ENCODE peak calls at places on chromosomes 11 and 22, in six cellular contexts. One of them, this sample, is unnamed.

GRCh38 chr11:88012456-88012855 is 162.8 kb downstream of the RAB38 start:
- DNase-seq in activated CD8-positive, alpha-beta memory T cell treated with anti-CD3 and anti-CD28 coated beads for 48 hours: no peak
- DNase-seq in mesothelial cell of epicardium: no peak
- DNase-seq in GM19239: no peak
- DNase-seq in dorsolateral prefrontal cortex: no peak
- DNase-seq in stimulated activated naive CD8-positive, alpha-beta T cell treated with anti-CD3 and anti-CD28 coated beads, Interleukin-15, Interleukin-2, amounts not matched to agents 100 U/mL and 50 U/mL, for 24 hours: no peak
- DNase-seq in this sample: no peak

GRCh38 chr11:123364145-123364544 is 65.9 kb upstream of the GRAMD1B start:
- DNase-seq in mesothelial cell of epicardium: no peak
- DNase-seq in dorsolateral prefrontal cortex: no peak
- DNase-seq in stimulated activated naive CD8-positive, alpha-beta T cell treated with anti-CD3 and anti-CD28 coated beads, Interleukin-15, Interleukin-2, amounts not matched to agents 100 U/mL and 50 U/mL, for 24 hours: no peak
- DNase-seq in GM19239: no peak
- DNase-seq in activated CD8-positive, alpha-beta memory T cell treated with anti-CD3 and anti-CD28 coated beads for 48 hours: no peak
- DNase-seq in this sample: no peak

GRCh38 chr11:94665116-94665659 is 98.0 kb downstream of the PIWIL4 start:
- DNase-seq in activated CD8-positive, alpha-beta memory T cell treated with anti-CD3 and anti-CD28 coated beads for 48 hours: no peak
- DNase-seq in mesothelial cell of epicardium: no peak
- DNase-seq in stimulated activated naive CD8-positive, alpha-beta T cell treated with anti-CD3 and anti-CD28 coated beads, Interleukin-15, Interleukin-2, amounts not matched to agents 100 U/mL and 50 U/mL, for 24 hours: no peak
- DNase-seq in dorsolateral prefrontal cortex: no peak
- DNase-seq in GM19239: no peak
- DNase-seq in this sample: no peak

GRCh38 chr22:23251445-23252093 is 71.3 kb downstream of the BCR start:
- DNase-seq in dorsolateral prefrontal cortex: no peak
- DNase-seq in mesothelial cell of epicardium: no peak
- DNase-seq in stimulated activated naive CD8-positive, alpha-beta T cell treated with anti-CD3 and anti-CD28 coated beads, Interleukin-15, Interleukin-2, amounts not matched to agents 100 U/mL and 50 U/mL, for 24 hours: peak; percentile 44
- DNase-seq in activated CD8-positive, alpha-beta memory T cell treated with anti-CD3 and anti-CD28 coated beads for 48 hours: no peak
- DNase-seq in GM19239: no peak
- DNase-seq in this sample: no peak

GRCh38 chr22:37008365-37008764 is 10.9 kb downstream of the TST start:
- DNase-seq in dorsolateral prefrontal cortex: no peak
- DNase-seq in stimulated activated naive CD8-positive, alpha-beta T cell treated with anti-CD3 and anti-CD28 coated beads, Interleukin-15, Interleukin-2, amounts not matched to agents 100 U/mL and 50 U/mL, for 24 hours: no peak
- DNase-seq in mesothelial cell of epicardium: no peak
- DNase-seq in GM19239: no peak
- DNase-seq in activated CD8-positive, alpha-beta memory T cell treated with anti-CD3 and anti-CD28 coated beads for 48 hours: no peak
- DNase-seq in this sample: no peak

GRCh38 chr22:33747576-33748180 is 172.6 kb downstream of the LARGE1 start:
- DNase-seq in stimulated activated naive CD8-positive, alpha-beta T cell treated with anti-CD3 and anti-CD28 coated beads, Interleukin-15, Interleukin-2, amounts not matched to agents 100 U/mL and 50 U/mL, for 24 hours: no peak
- DNase-seq in mesothelial cell of epicardium: no peak
- DNase-seq in GM19239: no peak
- DNase-seq in dorsolateral prefrontal cortex: no peak
- DNase-seq in activated CD8-positive, alpha-beta memory T cell treated with anti-CD3 and anti-CD28 coated beads for 48 hours: no peak
- DNase-seq in this sample: no peak

GRCh38 chr11:79708319-79708928 is 267.6 kb upstream of the TENM4 start:
- DNase-seq in dorsolateral prefrontal cortex: no peak
- DNase-seq in GM19239: peak; percentile 8
- DNase-seq in stimulated activated naive CD8-positive, alpha-beta T cell treated with anti-CD3 and anti-CD28 coated beads, Interleukin-15, Interleukin-2, amounts not matched to agents 100 U/mL and 50 U/mL, for 24 hours: no peak
- DNase-seq in activated CD8-positive, alpha-beta memory T cell treated with anti-CD3 and anti-CD28 coated beads for 48 hours: no peak
- DNase-seq in mesothelial cell of epicardium: no peak
- DNase-seq in this sample: peak; percentile 33

GRCh38 chr11:100830295-100830694 is 143.2 kb downstream of the ARHGAP42 start:
- DNase-seq in stimulated activated naive CD8-positive, alpha-beta T cell treated with anti-CD3 and anti-CD28 coated beads, Interleukin-15, Interleukin-2, amounts not matched to agents 100 U/mL and 50 U/mL, for 24 hours: no peak
- DNase-seq in activated CD8-positive, alpha-beta memory T cell treated with anti-CD3 and anti-CD28 coated beads for 48 hours: no peak
- DNase-seq in GM19239: no peak
- DNase-seq in mesothelial cell of epicardium: no peak
- DNase-seq in dorsolateral prefrontal cortex: no peak
- DNase-seq in this sample: no peak

GRCh38 chr22:17705565-17706450 is 67.3 kb downstream of the BCL2L13 start:
- DNase-seq in mesothelial cell of epicardium: no peak
- DNase-seq in GM19239: no peak
- DNase-seq in dorsolateral prefrontal cortex: no peak
- DNase-seq in stimulated activated naive CD8-positive, alpha-beta T cell treated with anti-CD3 and anti-CD28 coated beads, Interleukin-15, Interleukin-2, amounts not matched to agents 100 U/mL and 50 U/mL, for 24 hours: peak; percentile 8
- DNase-seq in activated CD8-positive, alpha-beta memory T cell treated with anti-CD3 and anti-CD28 coated beads for 48 hours: no peak
- DNase-seq in this sample: no peak

GRCh38 chr11:23569547-23569946 is 709.3 kb upstream of the CCDC179 start:
- DNase-seq in dorsolateral prefrontal cortex: no peak
- DNase-seq in mesothelial cell of epicardium: no peak
- DNase-seq in stimulated activated naive CD8-positive, alpha-beta T cell treated with anti-CD3 and anti-CD28 coated beads, Interleukin-15, Interleukin-2, amounts not matched to agents 100 U/mL and 50 U/mL, for 24 hours: no peak
- DNase-seq in activated CD8-positive, alpha-beta memory T cell treated with anti-CD3 and anti-CD28 coated beads for 48 hours: no peak
- DNase-seq in GM19239: no peak
- DNase-seq in this sample: no peak

GRCh38 chr11:119651802-119652584 is 77.0 kb downstream of the NECTIN1 start:
- DNase-seq in mesothelial cell of epicardium: no peak
- DNase-seq in stimulated activated naive CD8-positive, alpha-beta T cell treated with anti-CD3 and anti-CD28 coated beads, Interleukin-15, Interleukin-2, amounts not matched to agents 100 U/mL and 50 U/mL, for 24 hours: no peak
- DNase-seq in dorsolateral prefrontal cortex: no peak
- DNase-seq in activated CD8-positive, alpha-beta memory T cell treated with anti-CD3 and anti-CD28 coated beads for 48 hours: no peak
- DNase-seq in GM19239: no peak
- DNase-seq in this sample: no peak

GRCh38 chr11:54558407-54558806 is 45.4 kb downstream of the OR4C46 start:
- DNase-seq in activated CD8-positive, alpha-beta memory T cell treated with anti-CD3 and anti-CD28 coated beads for 48 hours: no peak
- DNase-seq in dorsolateral prefrontal cortex: no peak
- DNase-seq in stimulated activated naive CD8-positive, alpha-beta T cell treated with anti-CD3 and anti-CD28 coated beads, Interleukin-15, Interleukin-2, amounts not matched to agents 100 U/mL and 50 U/mL, for 24 hours: no peak
- DNase-seq in mesothelial cell of epicardium: no peak
- DNase-seq in GM19239: no peak
- DNase-seq in this sample: no peak

GRCh38 chr22:20249797-20250354 is 18.2 kb downstream of the RTN4R start:
- DNase-seq in mesothelial cell of epicardium: no peak
- DNase-seq in activated CD8-positive, alpha-beta memory T cell treated with anti-CD3 and anti-CD28 coated beads for 48 hours: no peak
- DNase-seq in stimulated activated naive CD8-positive, alpha-beta T cell treated with anti-CD3 and anti-CD28 coated beads, Interleukin-15, Interleukin-2, amounts not matched to agents 100 U/mL and 50 U/mL, for 24 hours: no peak
- DNase-seq in GM19239: no peak
- DNase-seq in dorsolateral prefrontal cortex: peak; percentile 55
- DNase-seq in this sample: no peak

GRCh38 chr22:22870577-22871398 is 16.8 kb upstream of the IGLL5 start:
- DNase-seq in activated CD8-positive, alpha-beta memory T cell treated with anti-CD3 and anti-CD28 coated beads for 48 hours: no peak
- DNase-seq in mesothelial cell of epicardium: no peak
- DNase-seq in stimulated activated naive CD8-positive, alpha-beta T cell treated with anti-CD3 and anti-CD28 coated beads, Interleukin-15, Interleukin-2, amounts not matched to agents 100 U/mL and 50 U/mL, for 24 hours: peak; percentile 2
- DNase-seq in dorsolateral prefrontal cortex: no peak
- DNase-seq in GM19239: no peak
- DNase-seq in this sample: no peak

GRCh38 chr11:125082611-125083311 is 19.7 kb downstream of the SLC37A2 start:
- DNase-seq in activated CD8-positive, alpha-beta memory T cell treated with anti-CD3 and anti-CD28 coated beads for 48 hours: no peak
- DNase-seq in stimulated activated naive CD8-positive, alpha-beta T cell treated with anti-CD3 and anti-CD28 coated beads, Interleukin-15, Interleukin-2, amounts not matched to agents 100 U/mL and 50 U/mL, for 24 hours: no peak
- DNase-seq in mesothelial cell of epicardium: no peak
- DNase-seq in dorsolateral prefrontal cortex: no peak
- DNase-seq in GM19239: no peak
- DNase-seq in this sample: no peak

GRCh38 chr22:38694049-38694448 is 6.7 kb downstream of the JOSD1 start:
- DNase-seq in dorsolateral prefrontal cortex: no peak
- DNase-seq in activated CD8-positive, alpha-beta memory T cell treated with anti-CD3 and anti-CD28 coated beads for 48 hours: no peak
- DNase-seq in stimulated activated naive CD8-positive, alpha-beta T cell treated with anti-CD3 and anti-CD28 coated beads, Interleukin-15, Interleukin-2, amounts not matched to agents 100 U/mL and 50 U/mL, for 24 hours: no peak
- DNase-seq in GM19239: no peak
- DNase-seq in mesothelial cell of epicardium: no peak
- DNase-seq in this sample: no peak

GRCh38 chr11:61265357-61265756 is 24.4 kb downstream of the PGA5 start:
- DNase-seq in stimulated activated naive CD8-positive, alpha-beta T cell treated with anti-CD3 and anti-CD28 coated beads, Interleukin-15, Interleukin-2, amounts not matched to agents 100 U/mL and 50 U/mL, for 24 hours: no peak
- DNase-seq in GM19239: no peak
- DNase-seq in mesothelial cell of epicardium: no peak
- DNase-seq in activated CD8-positive, alpha-beta memory T cell treated with anti-CD3 and anti-CD28 coated beads for 48 hours: no peak
- DNase-seq in dorsolateral prefrontal cortex: no peak
- DNase-seq in this sample: no peak

GRCh38 chr11:107928046-107928766 is at the start of gene RAB39A:
- DNase-seq in stimulated activated naive CD8-positive, alpha-beta T cell treated with anti-CD3 and anti-CD28 coated beads, Interleukin-15, Interleukin-2, amounts not matched to agents 100 U/mL and 50 U/mL, for 24 hours: peak; percentile 70
- DNase-seq in dorsolateral prefrontal cortex: peak; percentile 88
- DNase-seq in GM19239: peak; percentile 94
- DNase-seq in mesothelial cell of epicardium: peak; percentile 81
- DNase-seq in activated CD8-positive, alpha-beta memory T cell treated with anti-CD3 and anti-CD28 coated beads for 48 hours: peak; percentile 34
- DNase-seq in this sample: peak; percentile 99

GRCh38 chr11:57342702-57343101 is 4.5 kb downstream of the P2RX3 start:
- DNase-seq in dorsolateral prefrontal cortex: no peak
- DNase-seq in GM19239: no peak
- DNase-seq in mesothelial cell of epicardium: no peak
- DNase-seq in stimulated activated naive CD8-positive, alpha-beta T cell treated with anti-CD3 and anti-CD28 coated beads, Interleukin-15, Interleukin-2, amounts not matched to agents 100 U/mL and 50 U/mL, for 24 hours: no peak
- DNase-seq in activated CD8-positive, alpha-beta memory T cell treated with anti-CD3 and anti-CD28 coated beads for 48 hours: no peak
- DNase-seq in this sample: no peak

GRCh38 chr11:17564687-17565042 is 17.6 kb downstream of the OTOG start:
- DNase-seq in stimulated activated naive CD8-positive, alpha-beta T cell treated with anti-CD3 and anti-CD28 coated beads, Interleukin-15, Interleukin-2, amounts not matched to agents 100 U/mL and 50 U/mL, for 24 hours: no peak
- DNase-seq in GM19239: no peak
- DNase-seq in dorsolateral prefrontal cortex: no peak
- DNase-seq in mesothelial cell of epicardium: no peak
- DNase-seq in activated CD8-positive, alpha-beta memory T cell treated with anti-CD3 and anti-CD28 coated beads for 48 hours: no peak
- DNase-seq in this sample: no peak

GRCh38 chr11:25432376-25432775 is 899.6 kb upstream of the ANO3 start:
- DNase-seq in GM19239: no peak
- DNase-seq in dorsolateral prefrontal cortex: no peak
- DNase-seq in stimulated activated naive CD8-positive, alpha-beta T cell treated with anti-CD3 and anti-CD28 coated beads, Interleukin-15, Interleukin-2, amounts not matched to agents 100 U/mL and 50 U/mL, for 24 hours: no peak
- DNase-seq in activated CD8-positive, alpha-beta memory T cell treated with anti-CD3 and anti-CD28 coated beads for 48 hours: no peak
- DNase-seq in mesothelial cell of epicardium: no peak
- DNase-seq in this sample: no peak

GRCh38 chr11:65882191-65883057 is 2.8 kb downstream of the CTSW start:
- DNase-seq in stimulated activated naive CD8-positive, alpha-beta T cell treated with anti-CD3 and anti-CD28 coated beads, Interleukin-15, Interleukin-2, amounts not matched to agents 100 U/mL and 50 U/mL, for 24 hours: no peak
- DNase-seq in dorsolateral prefrontal cortex: no peak
- DNase-seq in GM19239: no peak
- DNase-seq in mesothelial cell of epicardium: peak; percentile 13
- DNase-seq in activated CD8-positive, alpha-beta memory T cell treated with anti-CD3 and anti-CD28 coated beads for 48 hours: no peak
- DNase-seq in this sample: no peak

GRCh38 chr11:65380460-65381126 is 1.9 kb downstream of the SLC25A45 start:
- DNase-seq in GM19239: no peak
- DNase-seq in dorsolateral prefrontal cortex: no peak
- DNase-seq in mesothelial cell of epicardium: no peak
- DNase-seq in stimulated activated naive CD8-positive, alpha-beta T cell treated with anti-CD3 and anti-CD28 coated beads, Interleukin-15, Interleukin-2, amounts not matched to agents 100 U/mL and 50 U/mL, for 24 hours: no peak
- DNase-seq in activated CD8-positive, alpha-beta memory T cell treated with anti-CD3 and anti-CD28 coated beads for 48 hours: no peak
- DNase-seq in this sample: no peak

GRCh38 chr11:23947883-23948282 is 549.0 kb upstream of the LUZP2 start:
- DNase-seq in mesothelial cell of epicardium: no peak
- DNase-seq in activated CD8-positive, alpha-beta memory T cell treated with anti-CD3 and anti-CD28 coated beads for 48 hours: no peak
- DNase-seq in GM19239: no peak
- DNase-seq in stimulated activated naive CD8-positive, alpha-beta T cell treated with anti-CD3 and anti-CD28 coated beads, Interleukin-15, Interleukin-2, amounts not matched to agents 100 U/mL and 50 U/mL, for 24 hours: no peak
- DNase-seq in dorsolateral prefrontal cortex: no peak
- DNase-seq in this sample: no peak

GRCh38 chr11:94948070-94948617 is 25.2 kb downstream of the CWC15 start:
- DNase-seq in mesothelial cell of epicardium: no peak
- DNase-seq in activated CD8-positive, alpha-beta memory T cell treated with anti-CD3 and anti-CD28 coated beads for 48 hours: no peak
- DNase-seq in GM19239: no peak
- DNase-seq in stimulated activated naive CD8-positive, alpha-beta T cell treated with anti-CD3 and anti-CD28 coated beads, Interleukin-15, Interleukin-2, amounts not matched to agents 100 U/mL and 50 U/mL, for 24 hours: no peak
- DNase-seq in dorsolateral prefrontal cortex: no peak
- DNase-seq in this sample: no peak

GRCh38 chr22:45263790-45264269 is 20.9 kb upstream of the UPK3A start:
- DNase-seq in activated CD8-positive, alpha-beta memory T cell treated with anti-CD3 and anti-CD28 coated beads for 48 hours: no peak
- DNase-seq in dorsolateral prefrontal cortex: peak; percentile 59
- DNase-seq in GM19239: no peak
- DNase-seq in mesothelial cell of epicardium: no peak
- DNase-seq in stimulated activated naive CD8-positive, alpha-beta T cell treated with anti-CD3 and anti-CD28 coated beads, Interleukin-15, Interleukin-2, amounts not matched to agents 100 U/mL and 50 U/mL, for 24 hours: no peak
- DNase-seq in this sample: peak; percentile 86

GRCh38 chr11:95088946-95089619 is 563 bp upstream of the ENDOD1 start:
- DNase-seq in GM19239: no peak
- DNase-seq in activated CD8-positive, alpha-beta memory T cell treated with anti-CD3 and anti-CD28 coated beads for 48 hours: no peak
- DNase-seq in dorsolateral prefrontal cortex: no peak
- DNase-seq in stimulated activated naive CD8-positive, alpha-beta T cell treated with anti-CD3 and anti-CD28 coated beads, Interleukin-15, Interleukin-2, amounts not matched to agents 100 U/mL and 50 U/mL, for 24 hours: peak; percentile 26
- DNase-seq in mesothelial cell of epicardium: no peak
- DNase-seq in this sample: peak; percentile 56

GRCh38 chr11:11552688-11553087 is 69.1 kb downstream of the GALNT18 start:
- DNase-seq in GM19239: no peak
- DNase-seq in stimulated activated naive CD8-positive, alpha-beta T cell treated with anti-CD3 and anti-CD28 coated beads, Interleukin-15, Interleukin-2, amounts not matched to agents 100 U/mL and 50 U/mL, for 24 hours: no peak
- DNase-seq in dorsolateral prefrontal cortex: no peak
- DNase-seq in activated CD8-positive, alpha-beta memory T cell treated with anti-CD3 and anti-CD28 coated beads for 48 hours: no peak
- DNase-seq in mesothelial cell of epicardium: no peak
- DNase-seq in this sample: no peak

This sample was measured in GM20000.